ENCODE peak calls at places on chromosomes 1 and 21, in five cellular contexts. D, S, W, V and U are unnamed samples.

GRCh38 chr1:7667625-7668218 is 103.4 kb upstream of the VAMP3 start:
- DNase-seq in D (peak), S (peak), W (peak), V (peak), U (peak)

GRCh38 chr21:44295646-44296045 is 4.2 kb upstream of the PFKL start:
- DNase-seq in D (no peak), S (no peak), W (no peak), V (no peak), U (no peak)

GRCh38 chr1:118984086-118984989 is 3.8 kb downstream of the TBX15 start:
- DNase-seq in D (no peak), S (no peak), W (no peak), V (no peak), U (no peak)

GRCh38 chr1:237527761-237528160 is 363.0 kb downstream of the ZP4 start:
- DNase-seq in D (no peak), S (no peak), W (no peak), V (no peak), U (no peak)

GRCh38 chr1:60430375-60430774 is 356.8 kb upstream of the C1orf87 start:
- DNase-seq in D (no peak), S (no peak), W (no peak), V (no peak), U (no peak)

GRCh38 chr1:204130989-204131892 is 20.6 kb downstream of the ETNK2 start:
- DNase-seq in D (peak), S (no peak), W (no peak), V (peak), U (no peak)

GRCh38 chr21:45128613-45129226 is 54.3 kb downstream of the ADARB1 start:
- DNase-seq in D (peak), S (peak), W (no peak), V (peak), U (peak)

GRCh38 chr1:15031251-15031930 is 122.2 kb upstream of the TMEM51 start:
- DNase-seq in D (no peak), S (no peak), W (no peak), V (no peak), U (no peak)

GRCh38 chr1:51303315-51303714 is 27.0 kb downstream of the TTC39A start:
- DNase-seq in D (no peak), S (no peak), W (no peak), V (no peak), U (no peak)

GRCh38 chr1:118986839-118987430 is 1.2 kb downstream of the TBX15 start:
- DNase-seq in D (no peak), S (no peak), W (no peak), V (no peak), U (no peak)

GRCh38 chr1:97192872-97193572 is 471.4 kb downstream of the PTBP2 start:
- DNase-seq in D (peak), S (no peak), W (no peak), V (peak), U (no peak)

GRCh38 chr21:41973861-41974751 is 20.3 kb upstream of the C2CD2 start:
- DNase-seq in D (no peak), S (no peak), W (no peak), V (no peak), U (no peak)